ENCODE peak calls at places on chromosomes 6 and 20, in six cellular contexts. One of them, this sample, is unnamed.
A peak's percentile ranks its signal among the peaks of the same experiment; 100 is the strongest.

GRCh38 chr6:31528307-31528777 is 420 bp upstream of the MCCD1 start:
- DNase-seq in NCI-H774: no peak
- DNase-seq in transverse colon: no peak
- DNase-seq in A549: no peak
- DNase-seq in GM04504: no peak
- DNase-seq in naive thymus-derived CD8-positive, alpha-beta T cell: no peak
- DNase-seq in this sample: no peak

GRCh38 chr20:846894-847278 is 13.4 kb downstream of the FAM110A start:
- DNase-seq in GM04504: no peak
- DNase-seq in transverse colon: peak; percentile 38
- DNase-seq in A549: no peak
- DNase-seq in naive thymus-derived CD8-positive, alpha-beta T cell: peak; percentile 65
- DNase-seq in NCI-H774: no peak
- DNase-seq in this sample: no peak

GRCh38 chr6:149176971-149177667 is 140.4 kb upstream of the TAB2 start:
- DNase-seq in NCI-H774: peak; percentile 84
- DNase-seq in transverse colon: no peak
- DNase-seq in naive thymus-derived CD8-positive, alpha-beta T cell: no peak
- DNase-seq in GM04504: no peak
- DNase-seq in A549: no peak
- DNase-seq in this sample: no peak

GRCh38 chr6:13351271-13351670 is 22.9 kb upstream of the TBC1D7 start:
- DNase-seq in transverse colon: no peak
- DNase-seq in naive thymus-derived CD8-positive, alpha-beta T cell: no peak
- DNase-seq in GM04504: no peak
- DNase-seq in NCI-H774: no peak
- DNase-seq in A549: no peak
- DNase-seq in this sample: no peak

GRCh38 chr20:35238170-35238569 is 11.7 kb downstream of the MMP24 start:
- DNase-seq in naive thymus-derived CD8-positive, alpha-beta T cell: no peak
- DNase-seq in NCI-H774: no peak
- DNase-seq in A549: no peak
- DNase-seq in transverse colon: no peak
- DNase-seq in GM04504: no peak
- DNase-seq in this sample: no peak

GRCh38 chr20:49594143-49594928 is 26.4 kb upstream of the PTGIS start:
- DNase-seq in GM04504: peak; percentile 75
- DNase-seq in A549: no peak
- DNase-seq in transverse colon: peak; percentile 28
- DNase-seq in NCI-H774: no peak
- DNase-seq in naive thymus-derived CD8-positive, alpha-beta T cell: no peak
- DNase-seq in this sample: no peak

GRCh38 chr20:36346256-36346655 is 40.1 kb downstream of the DLGAP4 start:
- DNase-seq in A549: no peak
- DNase-seq in transverse colon: no peak
- DNase-seq in GM04504: no peak
- DNase-seq in NCI-H774: no peak
- DNase-seq in naive thymus-derived CD8-positive, alpha-beta T cell: no peak
- DNase-seq in this sample: no peak

GRCh38 chr6:166691199-166691598 is 64.1 kb upstream of the RPS6KA2 start:
- DNase-seq in transverse colon: no peak
- DNase-seq in A549: no peak
- DNase-seq in GM04504: no peak
- DNase-seq in naive thymus-derived CD8-positive, alpha-beta T cell: no peak
- DNase-seq in NCI-H774: no peak
- DNase-seq in this sample: no peak

GRCh38 chr6:52361945-52362442 is at the start of gene PAQR8:
- DNase-seq in GM04504: peak; percentile 47
- DNase-seq in naive thymus-derived CD8-positive, alpha-beta T cell: peak; percentile 90
- DNase-seq in A549: peak; percentile 24
- DNase-seq in transverse colon: peak; percentile 86
- DNase-seq in NCI-H774: peak; percentile 71
- DNase-seq in this sample: no peak

GRCh38 chr20:24670341-24670821 is 201.0 kb downstream of the SYNDIG1 start:
- DNase-seq in A549: no peak
- DNase-seq in NCI-H774: no peak
- DNase-seq in GM04504: no peak
- DNase-seq in transverse colon: no peak
- DNase-seq in naive thymus-derived CD8-positive, alpha-beta T cell: no peak
- DNase-seq in this sample: no peak

GRCh38 chr6:13289789-13290318 is 38.5 kb downstream of the TBC1D7 start:
- DNase-seq in GM04504: no peak
- DNase-seq in NCI-H774: no peak
- DNase-seq in naive thymus-derived CD8-positive, alpha-beta T cell: no peak
- DNase-seq in A549: no peak
- DNase-seq in transverse colon: peak; percentile 41
- DNase-seq in this sample: no peak

GRCh38 chr6:113103618-113104390 is 753.3 kb upstream of the MARCKS start:
- DNase-seq in NCI-H774: no peak
- DNase-seq in transverse colon: no peak
- DNase-seq in A549: no peak
- DNase-seq in naive thymus-derived CD8-positive, alpha-beta T cell: no peak
- DNase-seq in GM04504: peak; percentile 57
- DNase-seq in this sample: peak; percentile 22

GRCh38 chr6:137646506-137646905 is 152.3 kb upstream of the OLIG3 start:
- DNase-seq in transverse colon: no peak
- DNase-seq in GM04504: no peak
- DNase-seq in A549: no peak
- DNase-seq in NCI-H774: no peak
- DNase-seq in naive thymus-derived CD8-positive, alpha-beta T cell: no peak
- DNase-seq in this sample: no peak

GRCh38 chr6:152112503-152113261 is 305.2 kb downstream of the ESR1 start:
- DNase-seq in transverse colon: peak; percentile 57
- DNase-seq in GM04504: no peak
- DNase-seq in naive thymus-derived CD8-positive, alpha-beta T cell: no peak
- DNase-seq in NCI-H774: peak; percentile 18
- DNase-seq in A549: no peak
- DNase-seq in this sample: no peak

GRCh38 chr20:11373391-11373790 is 544.3 kb upstream of the BTBD3 start:
- DNase-seq in A549: no peak
- DNase-seq in NCI-H774: no peak
- DNase-seq in transverse colon: no peak
- DNase-seq in naive thymus-derived CD8-positive, alpha-beta T cell: no peak
- DNase-seq in GM04504: no peak
- DNase-seq in this sample: no peak

GRCh38 chr6:25447570-25447929 is 168.4 kb downstream of the CARMIL1 start:
- DNase-seq in transverse colon: no peak
- DNase-seq in NCI-H774: no peak
- DNase-seq in GM04504: no peak
- DNase-seq in naive thymus-derived CD8-positive, alpha-beta T cell: no peak
- DNase-seq in A549: no peak
- DNase-seq in this sample: no peak